ENCODE peak calls at places on chromosomes 13 and 19, in five cellular contexts. O is H54; M is Panc1; L is activated CD4-positive, alpha-beta T cell treated with anti-CD3 and anti-CD28 coated beads, Interleukin-2, amount 10 ng/mL, durations not matched to agents 7 days and 5 days; N is anterior cingulate cortex. V is an unnamed sample.
A peak's percentile ranks its signal among the peaks of the same experiment; 100 is the strongest.

GRCh38 chr19:32652893-32653625 is 21.9 kb downstream of the ANKRD27 start:
- DNase-seq in O (no peak), M (no peak), L (no peak), N (peak; percentile 5), V (peak; percentile 52)

GRCh38 chr19:48325265-48325910 is at the start of gene EMP3:
- DNase-seq in O (peak; percentile 69), M (no peak), L (peak; percentile 92), N (no peak), V (no peak)

GRCh38 chr19:45569619-45570421 is 14.8 kb downstream of the OPA3 start:
- DNase-seq in O (no peak), M (no peak), L (peak; percentile 57), N (peak; percentile 5), V (peak; percentile 41)

GRCh38 chr13:26888632-26889031 is 128.0 kb upstream of the GPR12 start:
- DNase-seq in O (no peak), M (no peak), L (no peak), N (no peak), V (no peak)

GRCh38 chr13:39557285-39557955 is 45.6 kb downstream of the LHFPL6 start:
- DNase-seq in O (no peak), M (no peak), L (no peak), N (no peak), V (no peak)

GRCh38 chr19:49896863-49897621 is at the start of gene IL4I1:
- DNase-seq in O (peak; percentile 63), M (no peak), L (peak; percentile 56), N (peak; percentile 8), V (no peak)

GRCh38 chr13:26390203-26390602 is 136.3 kb downstream of the CDK8 start:
- DNase-seq in O (no peak), M (no peak), L (no peak), N (no peak), V (no peak)

GRCh38 chr13:20174656-20175405 is 14.0 kb upstream of the GJA3 start:
- DNase-seq in O (peak; percentile 84), M (peak; percentile 62), L (peak; percentile 16), N (no peak), V (no peak)

GRCh38 chr13:40187836-40188591 is 478.4 kb downstream of the FOXO1 start:
- DNase-seq in O (no peak), M (no peak), L (peak; percentile 81), N (no peak), V (no peak)

GRCh38 chr19:7673995-7674667 is 2.8 kb upstream of the MCEMP1 start:
- DNase-seq in O (peak; percentile 83), M (no peak), L (peak; percentile 27), N (no peak), V (peak; percentile 69)

GRCh38 chr13:97067342-97067895 is 73.1 kb upstream of the OXGR1 start:
- DNase-seq in O (no peak), M (no peak), L (no peak), N (no peak), V (no peak)

GRCh38 chr19:35742121-35742724 is at the start of gene IGFLR1:
- DNase-seq in O (no peak), M (no peak), L (peak; percentile 80), N (no peak), V (no peak)

GRCh38 chr19:57099199-57099661 is 20.6 kb upstream of the USP29 start:
- DNase-seq in O (peak; percentile 94), M (no peak), L (peak; percentile 44), N (peak; percentile 30), V (peak; percentile 77)

GRCh38 chr19:13437919-13438618 is 68.2 kb downstream of the CACNA1A start:
- DNase-seq in O (no peak), M (no peak), L (no peak), N (no peak), V (no peak)

GRCh38 chr13:112968380-112968909 is 569 bp upstream of the MCF2L start:
- DNase-seq in O (no peak), M (no peak), L (peak; percentile 29), N (no peak), V (peak; percentile 58)

GRCh38 chr19:2578391-2578826 is 102.5 kb downstream of the GADD45B start:
- DNase-seq in O (peak; percentile 89), M (no peak), L (no peak), N (no peak), V (no peak)

GRCh38 chr13:110841846-110842245 is 73.0 kb downstream of the ANKRD10 start:
- DNase-seq in O (no peak), M (no peak), L (no peak), N (no peak), V (no peak)

GRCh38 chr19:45630463-45630862 is 8.7 kb downstream of the EML2 start:
- DNase-seq in O (peak; percentile 46), M (no peak), L (no peak), N (no peak), V (no peak)

V was measured in dorsolateral prefrontal cortex.